ENCODE peak calls at places on chromosomes 11 and 22, in nine cellular contexts. B is PC-3, J is A549, O is fibroblast of lung, K is astrocyte, P is neural progenitor cell, H is H9, E is mammary epithelial cell, Q is PC-9. M is an unnamed sample.

GRCh38 chr11:16587670-16588069 is 150.8 kb upstream of the C11orf58 start:
- DNase-seq in B (no peak), J (no peak), O (no peak), K (no peak), P (no peak), H (no peak), E (no peak), Q (no peak), M (no peak)

GRCh38 chr11:70628176-70628860 is 230.0 kb downstream of the CTTN start:
- DNase-seq in B (no peak), J (no peak), O (no peak), K (no peak), P (no peak), H (no peak), E (no peak), Q (no peak), M (no peak)

GRCh38 chr11:2760196-2760871 is 60.5 kb upstream of the KCNQ1OT1 start:
- DNase-seq in B (no peak), J (no peak), O (no peak), K (no peak), P (no peak), H (peak), E (no peak), Q (no peak), M (no peak)

GRCh38 chr11:111098091-111098490 is 147.4 kb upstream of the POU2AF2 start:
- DNase-seq in B (no peak), J (no peak), O (no peak), K (no peak), P (no peak), H (no peak), E (no peak), Q (no peak), M (no peak)

GRCh38 chr11:33970984-33971466 is 79.1 kb upstream of the LMO2 start:
- DNase-seq in B (peak), J (peak), O (peak), K (peak), P (peak), H (peak), E (peak), Q (peak), M (no peak)

GRCh38 chr11:59097113-59097708 is 9.8 kb upstream of the FAM111B start:
- DNase-seq in B (peak), J (peak), O (peak), K (peak), P (peak), H (peak), E (peak), Q (peak), M (no peak)

GRCh38 chr11:128928400-128928799 is 14.3 kb downstream of the TP53AIP1 start:
- DNase-seq in B (no peak), J (no peak), O (no peak), K (no peak), P (no peak), H (no peak), E (no peak), Q (no peak), M (no peak)

GRCh38 chr22:31215018-31215535 is 3.0 kb downstream of the LIMK2 start:
- DNase-seq in B (no peak), J (no peak), O (no peak), K (no peak), P (no peak), H (no peak), E (no peak), Q (no peak), M (no peak)

GRCh38 chr11:19853901-19854300 is 141.3 kb downstream of the NAV2 start:
- DNase-seq in B (no peak), J (no peak), O (peak), K (peak), P (no peak), H (no peak), E (no peak), Q (no peak), M (no peak)

GRCh38 chr11:11813288-11813962 is 28.3 kb upstream of the USP47 start:
- DNase-seq in B (peak), J (peak), O (peak), K (peak), P (no peak), H (no peak), E (peak), Q (peak), M (no peak)

GRCh38 chr11:73956876-73957653 is 6.2 kb downstream of the DNAJB13 start:
- DNase-seq in B (no peak), J (no peak), O (no peak), K (no peak), P (no peak), H (no peak), E (no peak), Q (no peak), M (no peak)

GRCh38 chr11:250740-251299 is 14.0 kb downstream of the PSMD13 start:
- DNase-seq in B (peak), J (peak), O (peak), K (no peak), P (peak), H (peak), E (peak), Q (peak), M (no peak)

GRCh38 chr22:35627267-35628041 is 10.3 kb upstream of the MB start:
- DNase-seq in B (peak), J (peak), O (peak), K (peak), P (peak), H (peak), E (peak), Q (peak), M (peak)

GRCh38 chr11:45765836-45766235 is 39.1 kb upstream of the SLC35C1 start:
- DNase-seq in B (no peak), J (no peak), O (no peak), K (no peak), P (no peak), H (no peak), E (no peak), Q (no peak), M (no peak)

GRCh38 chr11:89491141-89491690 is at the start of gene NOX4:
- DNase-seq in B (no peak), J (no peak), O (peak), K (peak), P (peak), H (peak), E (no peak), Q (no peak), M (no peak)

GRCh38 chr11:129319751-129320150 is 55.9 kb upstream of the BARX2 start:
- DNase-seq in B (no peak), J (no peak), O (no peak), K (no peak), P (no peak), H (no peak), E (no peak), Q (no peak), M (no peak)

GRCh38 chr11:120556841-120557240 is 45.3 kb downstream of the GRIK4 start:
- DNase-seq in B (no peak), J (no peak), O (no peak), K (no peak), P (no peak), H (no peak), E (no peak), Q (no peak), M (no peak)

GRCh38 chr11:84899134-84899533 is 728.0 kb downstream of the DLG2 start:
- DNase-seq in B (no peak), J (no peak), O (peak), K (no peak), P (no peak), H (no peak), E (no peak), Q (no peak), M (no peak)

GRCh38 chr11:48210052-48210451 is 6.6 kb upstream of the OR4B1 start:
- DNase-seq in B (peak), J (peak), O (no peak), K (no peak), P (no peak), H (peak), E (no peak), Q (peak), M (no peak)

GRCh38 chr11:44261800-44262591 is 47.9 kb downstream of the ALX4 start:
- DNase-seq in B (no peak), J (no peak), O (no peak), K (no peak), P (no peak), H (no peak), E (no peak), Q (no peak), M (no peak)

GRCh38 chr22:45334068-45334467 is 24.3 kb downstream of the FAM118A start:
- DNase-seq in B (no peak), J (no peak), O (peak), K (peak), P (no peak), H (no peak), E (peak), Q (no peak), M (peak)

DNA sequence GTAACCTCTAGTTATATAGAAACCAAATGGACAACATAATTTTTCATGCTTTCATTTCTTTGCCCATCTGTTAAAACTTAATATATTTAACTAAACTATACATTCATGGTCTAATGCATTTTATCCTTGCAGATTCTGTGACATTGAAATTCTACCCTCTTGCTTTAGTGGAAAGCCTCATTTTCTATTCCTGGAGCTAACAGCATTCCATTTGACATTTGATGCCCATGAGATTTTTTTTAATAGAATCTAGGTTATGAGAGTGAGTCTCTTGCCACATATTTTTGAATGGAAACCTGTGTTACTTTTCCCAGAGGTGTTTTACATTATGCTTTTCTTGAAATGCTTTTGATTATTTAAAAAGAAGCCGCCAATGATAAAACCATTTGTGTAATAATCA is 67.0 kb downstream of the GAS2 start:
- DNase-seq in B (no peak), J (no peak), O (no peak), K (no peak), P (no peak), H (no peak), E (no peak), Q (no peak), M (no peak)
- H3K4me2 ChIP-seq in B (no peak), J (no peak), O (no peak), K (no peak), P (no peak), H (no peak), E (no peak), Q (no peak), M (no peak)

DNA sequence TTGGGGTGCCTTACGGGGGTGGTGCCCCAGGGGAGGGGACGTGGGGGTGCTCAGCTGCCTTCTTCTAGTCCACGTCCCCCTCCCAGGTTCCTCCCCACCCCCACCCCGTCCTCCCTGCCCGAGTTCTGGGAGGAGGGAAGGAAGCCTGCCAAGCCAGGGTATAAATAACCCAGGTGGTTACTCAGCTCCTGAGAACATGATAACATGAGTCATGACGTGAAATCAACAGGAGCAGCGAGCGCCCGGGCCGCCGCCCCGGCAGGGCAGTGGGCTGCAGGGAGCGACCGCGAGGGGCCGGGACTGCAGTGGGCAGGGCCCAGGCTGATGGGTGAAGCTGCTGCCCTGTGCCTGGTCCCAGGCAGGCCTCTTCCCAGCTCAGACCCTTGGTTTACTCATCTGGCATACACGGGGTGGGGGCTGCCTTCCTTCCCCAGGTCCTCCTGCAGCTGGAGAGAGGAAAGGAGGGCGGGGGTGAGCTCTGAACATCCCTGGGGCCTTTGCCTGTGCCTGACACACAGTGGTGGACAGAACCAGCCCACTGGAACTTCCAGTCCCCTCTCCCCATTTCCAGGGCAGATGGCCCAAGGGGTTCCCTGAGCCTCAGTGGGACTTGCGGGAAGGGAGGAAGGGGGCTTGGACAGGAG is 8.8 kb upstream of the PDGFB start:
- DNase-seq in B (peak), J (peak), O (peak), K (peak), P (no peak), H (no peak), E (peak), Q (peak), M (no peak)
- TF ChIP-seq CTCF in B (no peak), J (no peak), O (no peak), K (no peak), P (no peak), H (no peak), E (no peak), Q (no peak), M (no peak)

DNA sequence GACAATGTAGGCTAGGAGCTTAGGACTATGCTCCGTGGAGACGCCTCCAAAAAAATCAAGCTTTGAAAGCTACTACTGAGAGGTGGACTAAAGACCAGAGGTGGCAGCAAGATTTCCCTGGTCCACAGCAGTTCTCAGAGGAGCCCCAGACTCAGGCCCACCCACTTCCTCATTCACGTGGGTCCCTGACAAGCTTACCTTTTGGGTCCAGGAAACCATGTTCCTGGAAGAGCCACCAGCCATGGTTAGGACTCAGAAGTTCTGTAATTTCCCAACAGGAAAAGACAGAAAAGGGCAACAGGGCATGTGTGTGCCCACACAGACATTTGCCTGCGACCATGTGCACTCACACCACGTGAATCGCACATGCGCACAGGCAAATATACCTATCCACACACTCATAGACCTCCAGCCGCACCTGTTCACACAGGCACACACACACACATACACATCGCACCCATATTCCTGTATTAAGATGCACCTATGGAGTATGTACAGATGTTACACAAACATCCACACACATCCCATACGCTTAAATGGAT is 42.9 kb downstream of the LRRC32 start:
- DNase-seq in B (no peak), J (no peak), O (no peak), K (no peak), P (no peak), H (no peak), E (no peak), Q (no peak), M (no peak)
- H3K4me2 ChIP-seq in B (no peak), J (no peak), O (no peak), K (no peak), P (no peak), H (no peak), E (no peak), Q (no peak), M (no peak)

GRCh38 chr22:27317156-27317555 is 484.4 kb downstream of the MN1 start:
- DNase-seq in B (no peak), J (peak), O (no peak), K (no peak), P (peak), H (peak), E (no peak), Q (no peak), M (no peak)
- TF ChIP-seq CTCF in B (no peak), J (no peak), O (no peak), K (no peak), P (peak), H (peak), E (no peak), Q (no peak), M (peak)

GRCh38 chr11:30567644-30568043 is 18.5 kb downstream of the MPPED2 start:
- DNase-seq in B (no peak), J (no peak), O (no peak), K (no peak), P (no peak), H (no peak), E (no peak), Q (no peak), M (no peak)
- H3K4me2 ChIP-seq in B (no peak), J (no peak), O (no peak), K (no peak), P (no peak), H (no peak), E (no peak), Q (no peak), M (no peak)

GRCh38 chr11:82775736-82776346 is 42.2 kb upstream of the FAM181B start:
- DNase-seq in B (peak), J (peak), O (peak), K (no peak), P (peak), H (peak), E (peak), Q (peak), M (no peak)
- TF ChIP-seq CTCF in B (peak), J (peak), O (peak), K (peak), P (peak), H (peak), E (peak), Q (peak), M (peak)